ENCODE peak calls at places on chromosomes 2 and 18, in seven cellular contexts. C, O, X, G, E, I and M are unnamed samples.

GRCh38 chr2:233331536-233331935 is 22.8 kb upstream of the DGKD start:
- DNase-seq in C (peak; percentile 81), O (no peak), X (peak; percentile 60), G (no peak), E (peak; percentile 96), I (no peak), M (peak; percentile 68)

GRCh38 chr18:43236921-43237320 is 40.4 kb downstream of the SYT4 start:
- DNase-seq in C (no peak), O (no peak), X (no peak), G (no peak), E (no peak), I (no peak), M (no peak)

GRCh38 chr2:100235098-100235497 is 87.2 kb downstream of the LONRF2 start:
- DNase-seq in C (peak; percentile 47), O (peak; percentile 38), X (peak; percentile 25), G (peak; percentile 33), E (peak; percentile 89), I (no peak), M (peak; percentile 67)

GRCh38 chr2:229917793-229918192 is 4.0 kb downstream of the TRIP12 start:
- DNase-seq in C (no peak), O (no peak), X (no peak), G (no peak), E (no peak), I (no peak), M (no peak)

GRCh38 chr2:221810216-221810615 is 238.1 kb upstream of the EPHA4 start:
- DNase-seq in C (no peak), O (no peak), X (no peak), G (no peak), E (no peak), I (no peak), M (no peak)

GRCh38 chr2:217316743-217317142 is 456.9 kb upstream of the TNP1 start:
- DNase-seq in C (no peak), O (no peak), X (no peak), G (peak; percentile 73), E (no peak), I (no peak), M (no peak)

GRCh38 chr18:62751341-62751821 is 36.0 kb downstream of the PHLPP1 start:
- DNase-seq in C (peak; percentile 6), O (peak; percentile 75), X (no peak), G (peak; percentile 25), E (no peak), I (no peak), M (no peak)

GRCh38 chr2:68251855-68252406 is 401 bp downstream of the PPP3R1 start:
- DNase-seq in C (peak; percentile 53), O (peak; percentile 37), X (peak; percentile 28), G (no peak), E (peak; percentile 63), I (no peak), M (peak; percentile 54)

GRCh38 chr2:152431370-152432098 is 96.6 kb downstream of the FMNL2 start:
- DNase-seq in C (no peak), O (no peak), X (no peak), G (no peak), E (no peak), I (no peak), M (no peak)

GRCh38 chr18:51382081-51382480 is 184.6 kb upstream of the MEX3C start:
- DNase-seq in C (no peak), O (no peak), X (no peak), G (no peak), E (no peak), I (no peak), M (no peak)

GRCh38 chr18:57559311-57559710 is 27.2 kb downstream of the FECH start:
- DNase-seq in C (no peak), O (no peak), X (no peak), G (no peak), E (no peak), I (no peak), M (no peak)

GRCh38 chr18:741931-742512 is 29.6 kb upstream of the ENOSF1 start:
- DNase-seq in C (no peak), O (no peak), X (no peak), G (peak; percentile 63), E (no peak), I (peak; percentile 47), M (no peak)

GRCh38 chr2:48551548-48551947 is 21.6 kb downstream of the STON1 start:
- DNase-seq in C (no peak), O (no peak), X (no peak), G (peak; percentile 40), E (no peak), I (no peak), M (no peak)

GRCh38 chr2:172280820-172281454 is 146.4 kb upstream of the ITGA6 start:
- DNase-seq in C (no peak), O (no peak), X (no peak), G (no peak), E (no peak), I (no peak), M (no peak)

GRCh38 chr2:219886615-219887014 is 259.2 kb downstream of the SLC4A3 start:
- DNase-seq in C (no peak), O (peak; percentile 31), X (no peak), G (peak; percentile 22), E (no peak), I (peak; percentile 21), M (no peak)

GRCh38 chr2:163734911-163735691 is 707 bp downstream of the FIGN start:
- DNase-seq in C (no peak), O (no peak), X (no peak), G (peak; percentile 11), E (no peak), I (peak; percentile 16), M (no peak)

GRCh38 chr2:28400434-28400833 is 7.8 kb downstream of the FOSL2 start:
- DNase-seq in C (no peak), O (no peak), X (no peak), G (no peak), E (no peak), I (no peak), M (no peak)

GRCh38 chr2:224518806-224519580 is 66.2 kb downstream of the CUL3 start:
- DNase-seq in C (no peak), O (no peak), X (no peak), G (peak; percentile 84), E (no peak), I (no peak), M (no peak)

GRCh38 chr18:23857756-23858155 is 156.8 kb upstream of the TTC39C start:
- DNase-seq in C (no peak), O (no peak), X (peak; percentile 48), G (peak; percentile 82), E (no peak), I (no peak), M (no peak)

GRCh38 chr2:46850742-46851141 is 64.9 kb downstream of the MCFD2 start:
- DNase-seq in C (no peak), O (no peak), X (peak; percentile 71), G (peak; percentile 97), E (no peak), I (peak; percentile 56), M (no peak)

GRCh38 chr2:174334278-174334715 is 457 bp upstream of the SP9 start:
- DNase-seq in C (no peak), O (peak; percentile 59), X (no peak), G (no peak), E (no peak), I (peak; percentile 47), M (no peak)

GRCh38 chr18:23487738-23488625 is 15.3 kb upstream of the RMC1 start:
- DNase-seq in C (peak; percentile 78), O (no peak), X (peak; percentile 32), G (peak; percentile 33), E (peak; percentile 69), I (no peak), M (peak; percentile 29)

GRCh38 chr2:239162141-239162821 is 238.5 kb downstream of the HDAC4 start:
- DNase-seq in C (no peak), O (peak; percentile 17), X (no peak), G (no peak), E (peak; percentile 43), I (no peak), M (peak; percentile 5)

DNA sequence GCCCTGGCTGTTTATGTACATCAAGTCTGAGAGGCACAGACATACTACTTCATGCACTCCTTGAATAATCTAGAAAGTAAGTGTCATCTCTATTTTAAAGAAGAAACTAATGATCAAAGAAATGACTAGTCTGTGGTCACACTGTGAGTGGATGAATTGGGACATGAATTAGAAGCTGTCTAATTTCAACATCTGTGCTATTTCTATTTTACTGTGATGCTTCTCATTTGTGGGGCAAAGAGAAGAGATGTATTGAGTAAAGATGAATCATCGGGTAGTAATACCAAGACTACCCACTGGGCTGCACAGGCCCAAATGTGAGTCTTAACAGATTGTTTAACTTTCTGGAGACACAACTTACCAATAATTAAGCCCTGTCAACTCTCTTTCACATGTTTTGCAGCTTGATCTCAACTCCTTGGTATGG is 42.4 kb upstream of the MTIF2 start:
- DNase-seq in C (peak; percentile 67), O (no peak), X (no peak), G (peak; percentile 56), E (no peak), I (peak; percentile 16), M (no peak)
- TF ChIP-seq CTCF in C (peak; percentile 59), O (peak; percentile 20), X (no peak), G (peak; percentile 34), E (no peak), I (no peak), M (no peak)

GRCh38 chr2:202023198-202023903 is 10.3 kb upstream of the FZD7 start:
- DNase-seq in C (no peak), O (peak; percentile 91), X (no peak), G (no peak), E (no peak), I (no peak), M (no peak)
- TF ChIP-seq CTCF in C (no peak), O (peak; percentile 29), X (no peak), G (no peak), E (no peak), I (no peak), M (no peak)

DNA sequence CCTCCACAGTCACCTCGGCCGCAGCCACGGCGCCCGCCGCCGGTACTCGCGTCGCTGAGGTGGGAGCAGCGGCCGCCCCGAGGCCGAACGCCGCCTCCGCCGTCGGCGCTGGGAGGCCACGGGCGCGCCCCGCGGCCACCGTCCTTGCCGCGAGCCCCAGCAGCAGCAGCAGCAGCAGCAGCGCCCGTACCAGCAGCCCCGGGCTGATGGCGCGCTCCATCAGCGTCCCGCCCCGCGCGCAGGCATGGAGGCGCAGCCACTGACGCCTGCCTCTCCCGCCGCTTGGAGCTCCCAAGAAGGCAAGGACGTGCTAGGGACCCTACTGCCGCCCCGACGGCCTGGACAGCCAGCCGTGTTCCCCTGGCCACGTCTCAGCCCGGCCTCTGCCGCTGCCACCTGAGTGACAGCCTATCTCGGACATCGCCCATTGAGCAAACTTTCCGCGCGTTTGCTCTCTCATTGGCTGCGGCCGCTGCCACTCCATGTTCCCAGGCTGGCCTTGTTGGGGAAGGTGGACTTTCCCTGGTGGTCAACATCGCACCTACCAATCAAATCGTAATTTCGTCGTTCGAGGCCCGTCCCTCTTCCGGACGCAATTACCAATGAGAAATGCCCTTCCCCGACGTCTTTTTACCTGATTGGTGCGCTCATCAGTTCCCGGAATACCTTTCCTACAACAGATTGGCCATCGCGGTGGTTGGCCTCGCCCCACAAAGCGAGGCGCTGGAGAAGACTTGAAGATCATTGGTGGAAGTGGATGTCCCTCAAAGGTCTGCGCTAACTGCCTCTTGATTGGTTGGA is at the start of gene EIF2AK3:
- DNase-seq in C (peak; percentile 97), O (peak; percentile 99), X (peak; percentile 99), G (peak; percentile 100), E (peak; percentile 99), I (peak; percentile 100), M (peak; percentile 88)
- TF ChIP-seq CTCF in C (no peak), O (no peak), X (no peak), G (peak; percentile 7), E (peak; percentile 37), I (no peak), M (no peak)

DNA sequence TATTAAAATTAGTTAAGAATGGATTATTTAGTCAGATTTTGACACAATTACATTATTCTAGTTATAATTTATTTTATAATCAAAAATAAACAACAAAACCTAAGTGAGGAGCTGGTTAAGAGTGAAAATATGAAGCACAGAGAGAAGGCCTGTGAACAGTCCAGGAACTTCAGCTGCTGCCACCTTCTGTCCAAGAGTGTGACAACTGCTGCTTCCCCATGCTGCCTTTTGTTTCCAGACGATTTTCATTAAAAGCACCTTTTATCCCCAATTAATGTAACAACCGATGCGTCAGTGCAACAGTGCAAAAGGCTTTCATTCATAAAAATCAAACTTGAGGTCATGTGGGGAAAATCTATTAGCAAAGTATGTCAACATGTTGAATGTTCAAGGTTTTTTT is 363.6 kb downstream of the CTNNA2 start:
- DNase-seq in C (no peak), O (no peak), X (no peak), G (peak; percentile 2), E (no peak), I (peak; percentile 38), M (no peak)
- TF ChIP-seq CTCF in C (peak; percentile 22), O (peak; percentile 61), X (no peak), G (peak; percentile 27), E (peak; percentile 12), I (peak; percentile 43), M (no peak)